ENCODE peak calls at places on chromosomes 1 and 21, in six cellular contexts. F is activated CD4-positive, alpha-beta T cell treated with anti-CD3 and anti-CD28 coated beads, Interleukin-2, amount 50 U/mL, for 48 hours; X is tibial nerve; J is substantia nigra; D is left colon; N is spleen. P is an unnamed sample.

GRCh38 chr1:150696151-150696550 is 803 bp downstream of the GOLPH3L start:
- DNase-seq in X (no peak), J (no peak), D (no peak), F (no peak), N (no peak), P (no peak)

GRCh38 chr21:42486551-42486950 is 9.5 kb downstream of the RSPH1 start:
- DNase-seq in N (no peak), J (no peak), X (no peak), F (no peak), D (no peak), P (no peak)

GRCh38 chr1:244836598-244836997 is 1.1 kb downstream of the COX20 start:
- DNase-seq in J (no peak), X (no peak), N (no peak), F (no peak), D (no peak), P (no peak)

GRCh38 chr1:151720190-151720953 is 950 bp upstream of the RIIAD1 start:
- DNase-seq in N (no peak), D (no peak), F (no peak), X (no peak), J (no peak), P (peak)

GRCh38 chr1:88150330-88150729 is 533.7 kb upstream of the PKN2 start:
- DNase-seq in J (no peak), N (no peak), X (no peak), D (no peak), F (no peak), P (no peak)

GRCh38 chr1:4056989-4057388 is 156.9 kb upstream of the C1orf174 start:
- DNase-seq in N (no peak), D (no peak), J (no peak), F (no peak), X (no peak), P (no peak)

GRCh38 chr1:165444897-165445370 is at the start of gene RXRG:
- DNase-seq in D (no peak), J (no peak), N (no peak), X (peak), F (peak), P (peak)

GRCh38 chr1:225415307-225415706 is 12.5 kb downstream of the LBR start:
- DNase-seq in D (no peak), F (no peak), X (no peak), J (no peak), N (no peak), P (no peak)

GRCh38 chr1:156523801-156524480 is 23.4 kb upstream of the MEF2D start:
- DNase-seq in N (no peak), D (no peak), X (no peak), F (no peak), J (no peak), P (no peak)

GRCh38 chr1:115134850-115135484 is 45.7 kb upstream of the TSPAN2 start:
- DNase-seq in X (no peak), D (no peak), J (no peak), F (no peak), N (no peak), P (peak)

GRCh38 chr21:33201945-33202344 is 27.8 kb upstream of the IFNAR2 start:
- DNase-seq in D (no peak), N (no peak), J (no peak), X (no peak), F (no peak), P (no peak)

GRCh38 chr1:42340898-42341297 is 5.9 kb upstream of the FOXJ3 start:
- DNase-seq in X (no peak), N (no peak), J (no peak), D (no peak), F (no peak), P (no peak)

GRCh38 chr1:42380617-42381423 is at the start of gene RIMKLA:
- DNase-seq in N (peak), D (peak), J (peak), X (no peak), F (peak), P (peak)

GRCh38 chr1:22500476-22500875 is 48.8 kb downstream of the ZBTB40 start:
- DNase-seq in X (no peak), F (no peak), N (no peak), J (no peak), D (no peak), P (peak)

GRCh38 chr1:165397945-165398344 is 41.4 kb upstream of the LMX1A start:
- DNase-seq in N (no peak), D (no peak), J (no peak), F (no peak), X (no peak), P (peak)

GRCh38 chr21:36261459-36261858 is 58.5 kb upstream of the MORC3 start:
- DNase-seq in J (no peak), N (no peak), F (no peak), X (no peak), D (no peak), P (no peak)

GRCh38 chr1:33342041-33342723 is 21.3 kb upstream of the A3GALT2 start:
- DNase-seq in X (peak), J (peak), N (no peak), F (no peak), D (peak), P (peak)

GRCh38 chr21:42021751-42022430 is 11.7 kb upstream of the ZBTB21 start:
- DNase-seq in J (no peak), N (no peak), F (no peak), D (no peak), X (no peak), P (peak)

GRCh38 chr1:207823880-207824566 is 72.2 kb downstream of the CD46 start:
- DNase-seq in J (peak), F (peak), N (peak), X (peak), D (peak), P (peak)

GRCh38 chr1:216722841-216723240 is 388 bp downstream of the ESRRG start:
- DNase-seq in F (no peak), D (no peak), X (no peak), J (no peak), N (no peak), P (no peak)

GRCh38 chr1:44010935-44011610 is 19.7 kb downstream of the CCDC24 start:
- DNase-seq in D (no peak), J (peak), X (no peak), F (no peak), N (no peak), P (no peak)

P was measured in body of pancreas.